ENCODE peak calls at places on chromosomes 12 and 14, in four cellular contexts. Q is CD8-positive, alpha-beta T cell; R is psoas muscle; E is Panc1. X is an unnamed sample.

GRCh38 chr14:95329941-95330340 is 10.2 kb upstream of the CLMN start:
- DNase-seq in Q (no peak), R (no peak), E (no peak), X (no peak)

GRCh38 chr14:19800282-19801117 is 3.1 kb upstream of the OR4N2 start:
- DNase-seq in Q (peak; percentile 17), R (peak; percentile 53), E (no peak), X (no peak)

GRCh38 chr12:77163068-77163810 is 97.9 kb upstream of the E2F7 start:
- DNase-seq in Q (no peak), R (no peak), E (no peak), X (no peak)

GRCh38 chr12:108700833-108701450 is 30.4 kb downstream of the CORO1C start:
- DNase-seq in Q (no peak), R (no peak), E (no peak), X (no peak)

GRCh38 chr14:104555621-104556255 is 23.8 kb upstream of the C14orf180 start:
- DNase-seq in Q (no peak), R (no peak), E (no peak), X (no peak)

GRCh38 chr12:121791671-121792496 is 1.6 kb downstream of the RHOF start:
- DNase-seq in Q (peak; percentile 51), R (peak; percentile 47), E (no peak), X (no peak)

GRCh38 chr12:106681210-106681609 is 93.3 kb upstream of the RIC8B start:
- DNase-seq in Q (no peak), R (no peak), E (no peak), X (no peak)

GRCh38 chr14:105090493-105091334 is 25.5 kb upstream of the GPR132 start:
- DNase-seq in Q (peak; percentile 80), R (peak; percentile 92), E (no peak), X (peak; percentile 58)

GRCh38 chr12:13197526-13198141 is 1.1 kb downstream of the EMP1 start:
- DNase-seq in Q (no peak), R (peak; percentile 72), E (no peak), X (no peak)

GRCh38 chr14:24277606-24278321 is 6.4 kb upstream of the RABGGTA start:
- DNase-seq in Q (no peak), R (peak; percentile 52), E (no peak), X (no peak)

GRCh38 chr12:3990356-3990975 is 117.3 kb upstream of the PARP11 start:
- DNase-seq in Q (no peak), R (no peak), E (no peak), X (no peak)

GRCh38 chr12:25830456-25830855 is 128.0 kb upstream of the RASSF8 start:
- DNase-seq in Q (no peak), R (no peak), E (no peak), X (no peak)

GRCh38 chr12:20248646-20249045 is 119.7 kb upstream of the PDE3A start:
- DNase-seq in Q (no peak), R (no peak), E (no peak), X (no peak)

GRCh38 chr12:59699408-59700144 is 103.7 kb downstream of the SLC16A7 start:
- DNase-seq in Q (no peak), R (no peak), E (no peak), X (no peak)

GRCh38 chr14:69345402-69345801 is 52.7 kb downstream of the ERH start:
- DNase-seq in Q (no peak), R (no peak), E (no peak), X (no peak)

GRCh38 chr14:100567009-100567876 is 20.0 kb downstream of the BEGAIN start:
- DNase-seq in Q (peak; percentile 20), R (no peak), E (no peak), X (no peak)

GRCh38 chr12:124992874-124993567 is 424 bp upstream of the BRI3BP start:
- DNase-seq in Q (peak; percentile 88), R (no peak), E (peak; percentile 60), X (peak; percentile 98)

GRCh38 chr14:68113328-68113930 is 293.9 kb downstream of the RAD51B start:
- DNase-seq in Q (no peak), R (no peak), E (no peak), X (no peak)

GRCh38 chr14:99168330-99168729 is 103.7 kb downstream of the BCL11B start:
- DNase-seq in Q (no peak), R (no peak), E (no peak), X (no peak)

GRCh38 chr14:72643317-72643801 is 250.5 kb downstream of the DPF3 start:
- DNase-seq in Q (no peak), R (peak; percentile 69), E (no peak), X (no peak)

GRCh38 chr12:123905319-123905925 is 67.2 kb downstream of the CCDC92 start:
- DNase-seq in Q (peak; percentile 47), R (no peak), E (peak; percentile 50), X (peak; percentile 82)

GRCh38 chr12:108849653-108850052 is 7.7 kb downstream of the SSH1 start:
- DNase-seq in Q (no peak), R (peak; percentile 67), E (no peak), X (no peak)

DNA sequence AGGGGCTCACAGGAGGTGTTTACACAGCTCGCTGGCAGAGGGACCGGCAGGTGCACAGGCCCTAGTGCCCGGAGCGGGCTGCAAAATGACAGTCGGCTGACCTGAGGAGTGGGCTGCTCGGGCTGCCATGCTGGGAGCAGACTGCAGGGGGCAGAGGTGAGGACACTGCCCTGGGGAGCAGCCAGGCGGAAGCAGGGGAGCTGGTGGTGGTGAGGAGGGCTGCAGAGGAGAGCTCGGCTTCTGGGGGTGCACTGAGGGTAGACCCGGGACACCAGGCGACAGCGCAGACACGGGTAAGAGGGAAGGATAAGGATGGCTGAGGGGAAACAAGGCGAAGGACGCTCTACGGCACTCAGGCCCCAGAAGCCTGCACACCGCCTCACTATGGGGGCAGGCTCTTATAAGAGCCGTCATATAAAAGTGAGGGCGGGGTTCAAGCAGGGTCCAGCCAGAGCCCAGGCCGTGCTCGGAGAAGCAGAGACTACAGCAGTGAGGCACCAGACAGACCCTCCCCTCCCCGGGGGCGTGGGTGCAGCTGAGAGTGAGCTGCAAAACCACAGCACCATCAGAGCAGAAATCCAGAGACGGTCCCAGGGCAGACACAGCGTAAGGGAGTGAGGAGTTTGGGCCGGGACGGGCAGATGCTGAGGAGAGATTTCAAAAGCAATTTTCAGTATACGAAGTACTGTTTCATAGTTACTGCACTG is 62.5 kb downstream of the CCDC88C start:
- DNase-seq in Q (peak; percentile 63), R (no peak), E (no peak), X (no peak)
- H3K4me3 ChIP-seq in Q (peak overlapping the region; percentile 23), R (no peak overlapping the region), E (no peak overlapping the region), X (no peak overlapping the region)

GRCh38 chr12:29782821-29783772 is 645 bp downstream of the TMTC1 start:
- DNase-seq in Q (no peak), R (peak; percentile 83), E (no peak), X (no peak)

GRCh38 chr12:29782285-29782820 is 1.4 kb downstream of the TMTC1 start:
- DNase-seq in Q (no peak), R (no peak), E (no peak), X (no peak)

GRCh38 chr12:29781176-29781575 is 2.6 kb downstream of the TMTC1 start:
- DNase-seq in Q (no peak), R (no peak), E (no peak), X (no peak)

GRCh38 chr12:29781705-29782266 is 2.0 kb downstream of the TMTC1 start:
- DNase-seq in Q (no peak), R (no peak), E (no peak), X (no peak)

DNA sequence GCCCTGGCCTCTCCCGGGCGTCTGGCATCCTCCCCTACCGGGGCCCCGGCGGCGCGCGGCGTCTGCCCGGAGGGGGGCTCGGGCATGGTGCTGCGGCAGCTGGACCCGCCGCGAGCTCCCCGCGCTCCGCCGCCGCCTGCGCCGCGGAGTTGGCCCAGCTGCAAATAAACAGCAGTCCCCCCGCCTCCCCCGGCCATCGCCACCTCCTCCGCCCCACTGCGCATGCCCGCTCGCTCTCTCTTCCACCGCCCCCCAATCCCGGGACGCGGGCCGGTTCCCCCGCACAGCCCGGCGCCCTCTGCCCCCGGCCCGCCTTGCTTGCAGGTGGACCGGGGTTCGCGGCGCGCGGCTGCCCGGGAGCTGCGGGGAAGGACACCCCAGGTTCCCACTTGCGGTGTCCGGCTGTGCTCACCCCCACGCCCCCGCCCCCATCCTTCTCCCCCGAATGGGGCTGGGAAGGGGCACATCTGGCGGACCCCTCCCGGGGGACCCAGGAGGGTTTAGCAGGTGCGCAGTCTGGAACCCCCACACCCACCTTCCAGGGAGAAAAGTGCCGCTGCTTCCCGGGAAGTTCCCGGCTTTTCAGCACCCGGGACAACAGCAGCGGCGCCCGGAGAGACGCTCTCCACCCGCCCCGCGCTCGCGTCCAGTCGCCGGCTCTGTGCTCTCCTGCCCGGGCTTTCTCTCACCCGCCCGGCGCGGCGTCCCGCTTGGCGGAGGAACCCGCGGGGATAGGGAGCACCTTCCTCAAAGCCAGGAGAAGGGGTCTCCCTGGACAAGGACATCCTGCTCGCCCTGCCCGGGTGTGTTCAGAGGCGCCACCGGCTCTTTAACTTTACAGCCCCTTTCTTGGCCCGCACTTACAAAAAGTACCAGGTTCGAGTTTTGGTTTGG is at the start of gene TMTC1:
- DNase-seq in Q (no peak), R (peak; percentile 91), E (no peak), X (no peak)
- H3K4me3 ChIP-seq in Q (no peak within 1 kb of the TSS), R (peak within 1 kb of the TSS; percentile 75), E (peak within 1 kb of the TSS; percentile 39), X (no peak within 1 kb of the TSS)

DNA sequence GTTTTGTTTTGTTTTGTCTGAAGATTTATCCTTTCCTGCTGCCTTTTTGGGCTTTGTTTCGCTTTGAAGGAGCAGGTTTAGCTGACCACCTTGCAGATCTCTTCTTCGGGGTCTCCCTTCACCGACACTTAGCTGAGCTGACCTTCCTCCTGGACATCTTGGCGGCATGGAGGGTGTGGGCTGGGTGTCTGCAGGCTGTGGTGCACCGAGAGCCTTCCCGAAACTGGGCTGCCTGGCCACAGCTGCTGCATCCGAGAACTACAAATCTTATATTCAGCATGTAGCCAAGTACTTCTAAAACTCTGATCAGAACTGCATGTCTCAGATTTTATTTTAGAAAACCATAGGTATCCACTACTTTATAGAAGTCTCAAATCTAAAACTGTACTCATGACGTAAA is 84.9 kb downstream of the PPFIBP1 start:
- DNase-seq in Q (no peak), R (no peak), E (no peak), X (no peak)
- H3K4me3 ChIP-seq in Q (no peak overlapping the region), R (no peak overlapping the region), E (no peak overlapping the region), X (no peak overlapping the region)

GRCh38 chr12:50057896-50058670 is 687 bp downstream of the ASIC1 start:
- DNase-seq in Q (no peak), R (no peak), E (no peak), X (no peak)
- H3K4me3 ChIP-seq in Q (peak overlapping the region; percentile 5), R (peak overlapping the region; percentile 79), E (peak overlapping the region; percentile 59), X (peak overlapping the region; percentile 56)

GRCh38 chr12:57783861-57784260 is 1.3 kb downstream of the TSFM start:
- DNase-seq in Q (no peak), R (no peak), E (no peak), X (no peak)
- H3K4me3 ChIP-seq in Q (no peak overlapping the region), R (peak overlapping the region; percentile 83), E (peak overlapping the region; percentile 76), X (peak overlapping the region; percentile 100)